ENCODE peak calls at places on chromosomes 2 and 18, in seven cellular contexts. O is stimulated activated CD8-positive, alpha-beta memory T cell treated with anti-CD3 and anti-CD28 coated beads, Interleukin-4, amount 100 ng/mL, for 1 hour; Q is CD4-positive, alpha-beta T cell; E is GM20000; J is lower lobe of right lung; W is retina; F is gastrocnemius medialis. A is an unnamed sample.

GRCh38 chr2:20077411-20077940 is 26.0 kb upstream of the LAPTM4A start:
- DNase-seq in O (no peak), Q (no peak), E (no peak), J (no peak), W (no peak), F (no peak), A (no peak)

GRCh38 chr2:171244466-171244969 is 83.8 kb upstream of the TLK1 start:
- DNase-seq in O (no peak), Q (no peak), E (no peak), J (no peak), W (no peak), F (no peak), A (no peak)

GRCh38 chr2:108988796-108989713 is at the start of gene EDAR:
- DNase-seq in O (no peak), Q (peak; percentile 58), E (peak; percentile 60), J (no peak), W (peak; percentile 47), F (no peak), A (peak; percentile 8)

GRCh38 chr2:175884673-175885393 is 117.2 kb downstream of the LNPK start:
- DNase-seq in O (no peak), Q (no peak), E (no peak), J (no peak), W (no peak), F (no peak), A (no peak)

GRCh38 chr2:10002681-10003080 is 40.7 kb upstream of the KLF11 start:
- DNase-seq in O (no peak), Q (no peak), E (no peak), J (no peak), W (no peak), F (no peak), A (no peak)

GRCh38 chr2:31049264-31049663 is 89.0 kb downstream of the GALNT14 start:
- DNase-seq in O (no peak), Q (no peak), E (no peak), J (no peak), W (no peak), F (no peak), A (no peak)

GRCh38 chr2:109411648-109412325 is 202.0 kb downstream of the SEPTIN10 start:
- DNase-seq in O (no peak), Q (no peak), E (no peak), J (no peak), W (no peak), F (no peak), A (no peak)

GRCh38 chr2:107932986-107933385 is 53.3 kb upstream of the SLC5A7 start:
- DNase-seq in O (no peak), Q (no peak), E (no peak), J (no peak), W (no peak), F (no peak), A (peak; percentile 35)

GRCh38 chr2:222355860-222356259 is 57.1 kb upstream of the PAX3 start:
- DNase-seq in O (no peak), Q (no peak), E (no peak), J (no peak), W (no peak), F (no peak), A (peak; percentile 96)

GRCh38 chr2:15797231-15797945 is 143.0 kb upstream of the MYCN start:
- DNase-seq in O (no peak), Q (no peak), E (no peak), J (no peak), W (no peak), F (no peak), A (no peak)

GRCh38 chr2:124283090-124283489 is 258.0 kb downstream of the CNTNAP5 start:
- DNase-seq in O (no peak), Q (no peak), E (no peak), J (no peak), W (no peak), F (no peak), A (peak; percentile 20)

GRCh38 chr2:40127890-40128548 is 323.9 kb downstream of the SLC8A1 start:
- DNase-seq in O (no peak), Q (no peak), E (no peak), J (no peak), W (no peak), F (no peak), A (no peak)

GRCh38 chr2:38470115-38470514 is 93.0 kb upstream of the ATL2 start:
- DNase-seq in O (no peak), Q (no peak), E (no peak), J (no peak), W (no peak), F (no peak), A (no peak)

GRCh38 chr18:79575891-79576685 is 103.5 kb upstream of the CTDP1 start:
- DNase-seq in O (no peak), Q (peak; percentile 27), E (no peak), J (peak; percentile 42), W (no peak), F (no peak), A (peak; percentile 70)

GRCh38 chr2:3523551-3524041 is 4.3 kb upstream of the ADI1 start:
- DNase-seq in O (no peak), Q (no peak), E (no peak), J (no peak), W (no peak), F (no peak), A (no peak)

GRCh38 chr2:85437488-85438290 is 19.2 kb downstream of the SH2D6 start:
- DNase-seq in O (peak; percentile 44), Q (peak; percentile 76), E (peak; percentile 93), J (peak; percentile 92), W (peak; percentile 92), F (peak; percentile 77), A (peak; percentile 78)

GRCh38 chr2:60391250-60392013 is 162.0 kb downstream of the BCL11A start:
- DNase-seq in O (no peak), Q (no peak), E (no peak), J (no peak), W (no peak), F (no peak), A (no peak)

GRCh38 chr2:167140330-167140729 is 252.1 kb downstream of the XIRP2 start:
- DNase-seq in O (no peak), Q (no peak), E (no peak), J (no peak), W (no peak), F (no peak), A (no peak)

GRCh38 chr2:209208211-209208610 is 215.6 kb upstream of the MAP2 start:
- DNase-seq in O (no peak), Q (no peak), E (peak; percentile 26), J (peak; percentile 43), W (no peak), F (no peak), A (no peak)

GRCh38 chr2:16034151-16034974 is 94.0 kb downstream of the MYCN start:
- DNase-seq in O (no peak), Q (no peak), E (no peak), J (no peak), W (peak; percentile 36), F (no peak), A (peak; percentile 94)

GRCh38 chr2:88831792-88832248 is 140.3 kb downstream of the RPIA start:
- DNase-seq in O (no peak), Q (no peak), E (peak; percentile 78), J (peak; percentile 79), W (peak; percentile 26), F (no peak), A (peak; percentile 6)

GRCh38 chr2:28317390-28317789 is 75.3 kb upstream of the FOSL2 start:
- DNase-seq in O (no peak), Q (no peak), E (no peak), J (no peak), W (no peak), F (no peak), A (no peak)

GRCh38 chr2:88880441-88880953 is 189.0 kb downstream of the RPIA start:
- DNase-seq in O (no peak), Q (no peak), E (no peak), J (no peak), W (peak; percentile 59), F (no peak), A (peak; percentile 44)

GRCh38 chr2:100252811-100253698 is 69.2 kb downstream of the LONRF2 start:
- DNase-seq in O (no peak), Q (no peak), E (no peak), J (no peak), W (no peak), F (no peak), A (no peak)

GRCh38 chr2:54658548-54659207 is 64.8 kb upstream of the EML6 start:
- DNase-seq in O (no peak), Q (no peak), E (no peak), J (no peak), W (no peak), F (no peak), A (no peak)

GRCh38 chr2:182496596-182496995 is 69.8 kb upstream of the PDE1A start:
- DNase-seq in O (no peak), Q (no peak), E (no peak), J (no peak), W (no peak), F (no peak), A (no peak)

GRCh38 chr2:216478151-216478550 is 20.5 kb upstream of the RPL37A start:
- DNase-seq in O (no peak), Q (no peak), E (no peak), J (no peak), W (peak; percentile 13), F (no peak), A (no peak)

GRCh38 chr2:15560404-15560987 is 638 bp downstream of the NBAS start:
- DNase-seq in O (no peak), Q (no peak), E (peak; percentile 26), J (no peak), W (peak; percentile 83), F (no peak), A (no peak)

GRCh38 chr2:217465136-217465535 is 537.7 kb downstream of the TNS1 start:
- DNase-seq in O (no peak), Q (no peak), E (no peak), J (no peak), W (no peak), F (no peak), A (no peak)

GRCh38 chr2:85537600-85538506 is 1.1 kb upstream of the MAT2A start:
- DNase-seq in O (no peak), Q (peak; percentile 39), E (peak; percentile 40), J (peak; percentile 74), W (peak; percentile 87), F (peak; percentile 67), A (peak; percentile 93)

GRCh38 chr18:57666818-57667497 is 45.3 kb upstream of the NARS1 start:
- DNase-seq in O (no peak), Q (no peak), E (no peak), J (no peak), W (no peak), F (no peak), A (no peak)

GRCh38 chr18:55430026-55430425 is 158.0 kb downstream of the TCF4 start:
- DNase-seq in O (no peak), Q (no peak), E (no peak), J (no peak), W (no peak), F (no peak), A (peak; percentile 70)

GRCh38 chr2:28801726-28802125 is 8.9 kb upstream of the SPDYA start:
- DNase-seq in O (no peak), Q (no peak), E (no peak), J (no peak), W (no peak), F (no peak), A (no peak)

GRCh38 chr2:201127570-201127969 is 11.6 kb downstream of the CFLAR start:
- DNase-seq in O (no peak), Q (no peak), E (no peak), J (no peak), W (no peak), F (peak; percentile 82), A (no peak)

GRCh38 chr2:36197192-36197591 is 158.4 kb upstream of the CRIM1 start:
- DNase-seq in O (no peak), Q (no peak), E (no peak), J (no peak), W (no peak), F (no peak), A (no peak)

GRCh38 chr2:180077295-180077906 is 70.3 kb upstream of the CWC22 start:
- DNase-seq in O (no peak), Q (no peak), E (peak; percentile 5), J (no peak), W (no peak), F (no peak), A (no peak)

GRCh38 chr2:109396338-109397180 is 217.2 kb downstream of the SEPTIN10 start:
- DNase-seq in O (no peak), Q (no peak), E (peak; percentile 35), J (no peak), W (no peak), F (no peak), A (no peak)

A was measured in SK-N-DZ.